ENCODE peak calls at places on chromosomes 7 and 10, in nine cellular contexts. H, O, S, M, Q, D, J, Z and F are unnamed samples.

GRCh38 chr7:11529382-11529781 is 302.6 kb downstream of the THSD7A start:
- DNase-seq in Z (no peak), Q (no peak), M (no peak), D (no peak), S (no peak), J (no peak), H (no peak), O (no peak), F (no peak)

GRCh38 chr7:144391823-144392255 is 11.7 kb downstream of the NOBOX start:
- DNase-seq in O (no peak), Q (peak), M (peak), S (peak), Z (peak), H (peak), D (no peak), J (no peak), F (no peak)

GRCh38 chr10:119268871-119269506 is 61.6 kb downstream of the GRK5 start:
- DNase-seq in Z (no peak), S (no peak), O (no peak), D (peak), M (peak), H (no peak), Q (no peak), J (no peak), F (no peak)

GRCh38 chr10:110637558-110638053 is 6.5 kb upstream of the RBM20 start:
- DNase-seq in Q (no peak), S (no peak), Z (no peak), O (no peak), H (no peak), J (no peak), D (no peak), M (no peak), F (no peak)

GRCh38 chr7:36474283-36475010 is 84.8 kb downstream of the ANLN start:
- DNase-seq in O (no peak), S (peak), J (no peak), D (no peak), M (peak), H (no peak), Q (no peak), Z (peak), F (no peak)

GRCh38 chr7:132424821-132425739 is 151.2 kb downstream of the PLXNA4 start:
- DNase-seq in Q (no peak), J (no peak), H (no peak), O (no peak), D (no peak), Z (no peak), S (no peak), M (no peak), F (no peak)

GRCh38 chr10:128534686-128535085 is 408.5 kb upstream of the MKI67 start:
- DNase-seq in M (no peak), Z (no peak), D (no peak), O (no peak), H (no peak), Q (no peak), S (no peak), J (no peak), F (no peak)

GRCh38 chr7:155456772-155457543 is 971 bp upstream of the EN2 start:
- DNase-seq in S (peak), Z (peak), H (peak), M (peak), J (peak), Q (peak), D (peak), O (no peak), F (no peak)

GRCh38 chr7:127391591-127392181 is 822 bp downstream of the ZNF800 start:
- DNase-seq in Q (no peak), Z (peak), O (peak), H (peak), M (peak), D (no peak), J (peak), S (peak), F (no peak)

GRCh38 chr7:37095122-37095521 is 353.5 kb downstream of the ELMO1 start:
- DNase-seq in M (no peak), Q (no peak), D (no peak), H (no peak), O (no peak), J (no peak), Z (peak), S (no peak), F (no peak)

GRCh38 chr10:126854726-126855125 is 50.5 kb upstream of the DOCK1 start:
- DNase-seq in J (no peak), D (no peak), Z (no peak), S (no peak), M (no peak), O (no peak), Q (no peak), H (no peak), F (no peak)

GRCh38 chr7:104794154-104794553 is 219.9 kb upstream of the KMT2E start:
- DNase-seq in D (no peak), J (no peak), Z (peak), M (no peak), S (no peak), Q (no peak), H (no peak), O (no peak), F (no peak)

GRCh38 chr7:51133992-51134391 is 182.6 kb downstream of the COBL start:
- DNase-seq in Q (no peak), M (no peak), O (no peak), J (no peak), H (no peak), D (no peak), Z (no peak), S (no peak), F (no peak)

GRCh38 chr7:126227055-126227454 is 1025.7 kb downstream of the GRM8 start:
- DNase-seq in J (no peak), M (no peak), O (no peak), Q (no peak), Z (no peak), S (no peak), H (no peak), D (no peak), F (no peak)

GRCh38 chr10:31929260-31929985 is 792 bp upstream of the ARHGAP12 start:
- DNase-seq in O (no peak), D (peak), J (peak), S (peak), Q (peak), H (peak), Z (peak), M (peak), F (no peak)

GRCh38 chr10:18665815-18666558 is 6.8 kb downstream of the ARL5B start:
- DNase-seq in Q (no peak), Z (no peak), D (no peak), M (no peak), H (no peak), J (no peak), O (no peak), S (peak), F (no peak)

GRCh38 chr10:117900280-117900679 is 146.5 kb downstream of the RAB11FIP2 start:
- DNase-seq in Q (no peak), O (no peak), J (no peak), D (no peak), S (no peak), M (no peak), Z (no peak), H (no peak), F (no peak)

GRCh38 chr7:70148997-70149396 is 550.7 kb downstream of the AUTS2 start:
- DNase-seq in Z (no peak), M (no peak), Q (no peak), J (no peak), O (no peak), D (no peak), S (no peak), H (no peak), F (no peak)

GRCh38 chr7:91249506-91250233 is 14.6 kb upstream of the FZD1 start:
- DNase-seq in S (peak), D (no peak), Q (no peak), M (no peak), J (no peak), H (peak), O (no peak), Z (peak), F (peak)

GRCh38 chr10:78382047-78382446 is 348.4 kb downstream of the RPS24 start:
- DNase-seq in D (no peak), S (no peak), Z (no peak), Q (no peak), H (no peak), J (no peak), M (no peak), O (no peak), F (no peak)

GRCh38 chr10:97037365-97038361 is 148.1 kb downstream of the SLIT1 start:
- DNase-seq in O (no peak), Q (peak), M (peak), J (peak), Z (peak), D (peak), H (peak), S (peak), F (peak)

GRCh38 chr7:29684787-29685650 is 121.3 kb upstream of the WIPF3 start:
- DNase-seq in J (peak), Z (peak), D (peak), S (peak), Q (peak), M (peak), O (no peak), H (peak), F (no peak)

GRCh38 chr7:31373337-31374289 is 33.1 kb upstream of the NEUROD6 start:
- DNase-seq in D (no peak), H (peak), Z (peak), M (peak), O (no peak), S (peak), Q (no peak), J (no peak), F (peak)
- H3K4me3 ChIP-seq in D (no peak), H (no peak), Z (no peak), M (no peak), O (no peak), S (no peak), Q (no peak), J (no peak), F (no peak)

DNA sequence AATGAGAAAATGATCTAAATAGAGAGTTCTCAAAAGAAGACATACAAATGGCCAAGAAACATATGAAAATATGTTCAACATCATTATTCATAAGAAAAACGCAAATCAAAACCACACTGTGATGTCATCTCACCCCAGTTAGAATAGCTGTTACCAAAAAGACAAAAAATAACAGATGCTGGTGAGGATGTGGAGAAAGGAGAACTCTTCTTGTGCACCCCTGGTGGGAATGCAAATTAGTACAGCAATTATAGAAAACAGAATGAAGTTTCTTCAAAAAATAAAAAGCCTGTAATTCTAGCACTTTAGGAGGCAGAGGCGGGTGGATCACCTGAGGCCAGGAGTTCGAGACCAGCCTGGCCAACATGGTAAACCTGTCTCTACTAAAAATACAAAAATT is 199.3 kb downstream of the PARD3 start:
- DNase-seq in H (no peak), O (no peak), D (no peak), Q (no peak), M (no peak), Z (no peak), S (peak), J (no peak), F (no peak)
- TF ChIP-seq CTCF in H (no peak), O (no peak), D (no peak), Q (no peak), M (no peak), Z (no peak), S (no peak), J (no peak), F (no peak)

DNA sequence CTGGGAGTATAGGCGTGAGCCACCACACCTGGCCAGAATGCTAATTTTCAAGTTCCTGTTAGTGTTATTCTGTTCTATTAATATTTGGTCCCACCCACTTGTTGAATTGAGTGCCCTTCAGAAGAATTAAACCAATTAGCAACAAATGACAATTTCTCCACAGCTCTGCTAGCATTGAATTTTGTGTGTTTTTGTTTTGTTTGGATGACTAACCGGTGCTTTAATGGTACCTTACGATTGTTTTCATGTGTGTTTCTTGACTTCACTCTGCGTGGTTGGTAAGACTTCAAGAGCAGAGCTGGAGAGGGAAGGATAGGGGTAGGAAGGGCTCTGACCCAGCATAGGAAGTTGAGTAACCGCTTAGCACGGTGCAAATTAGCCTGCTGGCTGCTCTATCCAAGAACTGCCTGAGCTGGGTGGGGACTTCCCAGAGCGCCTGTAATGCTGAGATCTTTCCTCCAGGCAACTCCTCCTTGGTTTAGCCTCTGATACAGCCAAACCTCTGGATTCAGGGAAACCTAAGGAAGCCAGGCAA is 4.6 kb downstream of the ARPC1B start:
- DNase-seq in O (no peak), H (no peak), Z (peak), D (no peak), Q (peak), M (peak), J (no peak), S (peak), F (peak)
- H3K4me3 ChIP-seq in O (peak), H (no peak), Z (no peak), D (no peak), Q (peak), M (peak), J (no peak), S (no peak), F (no peak)

GRCh38 chr7:82044497-82045080 is 274.7 kb upstream of the HGF start:
- DNase-seq in J (no peak), Z (peak), Q (no peak), O (no peak), H (peak), M (peak), D (peak), S (peak), F (no peak)
- TF ChIP-seq CTCF in J (peak), Z (peak), Q (peak), O (peak), H (peak), M (peak), D (peak), S (peak), F (peak)

DNA sequence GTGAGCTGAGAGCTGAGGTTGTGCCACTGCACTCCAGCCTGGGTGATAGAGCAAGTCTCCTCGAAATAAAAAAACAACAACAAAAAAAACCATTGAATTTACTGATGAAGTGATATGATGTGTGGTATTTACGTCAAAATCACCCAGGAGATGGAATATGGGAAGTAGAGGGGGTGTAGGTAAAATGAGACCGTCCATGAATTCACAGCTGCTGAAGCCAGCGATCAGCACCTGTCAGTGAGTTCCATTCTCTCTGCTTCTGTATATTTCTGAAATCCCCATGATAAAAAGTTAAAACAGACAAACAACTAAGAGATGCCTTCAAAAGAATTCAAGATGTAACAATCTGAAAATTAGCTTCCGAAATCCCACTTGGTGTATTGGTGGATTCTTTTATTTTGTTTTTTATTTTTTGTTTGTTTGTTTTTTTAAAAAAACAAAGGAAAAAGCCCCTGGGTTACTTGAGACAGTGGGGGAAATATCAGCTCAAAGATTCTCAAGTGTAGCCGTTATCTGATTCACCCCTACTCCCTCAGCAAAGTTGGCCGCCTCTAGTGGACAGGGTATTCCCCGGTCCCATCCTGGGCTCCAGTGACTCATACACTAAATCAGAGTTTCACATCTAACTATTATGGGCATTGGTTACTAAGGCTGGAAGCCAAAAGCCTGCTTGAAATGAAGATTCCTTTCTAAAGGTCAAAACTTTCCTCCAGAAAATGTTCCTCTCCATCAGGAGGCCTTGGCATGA is 76.4 kb downstream of the MAP3K8 start:
- DNase-seq in Q (peak), M (no peak), Z (peak), S (peak), O (no peak), H (peak), D (no peak), J (no peak), F (peak)
- H3K4me3 ChIP-seq in Q (no peak), M (no peak), Z (no peak), S (no peak), O (no peak), H (no peak), D (no peak), J (no peak), F (no peak)

GRCh38 chr7:100627238-100627549 is 14.2 kb downstream of the TFR2 start:
- DNase-seq in S (no peak), M (no peak), H (no peak), O (no peak), J (peak), Z (no peak), Q (no peak), D (no peak), F (no peak)

GRCh38 chr7:100626055-100626454 is 13.7 kb downstream of the MOSPD3 start:
- DNase-seq in Q (no peak), Z (no peak), S (no peak), O (no peak), D (no peak), M (no peak), J (no peak), H (no peak), F (no peak)

GRCh38 chr7:100630066-100630465 is 11.3 kb downstream of the TFR2 start:
- DNase-seq in J (no peak), M (no peak), S (no peak), O (no peak), Q (no peak), D (no peak), Z (no peak), H (no peak), F (no peak)

GRCh38 chr7:100626530-100627237 is 14.3 kb downstream of the MOSPD3 start:
- DNase-seq in H (peak), S (peak), D (peak), O (no peak), Q (peak), J (peak), M (peak), Z (peak), F (no peak)

DNA sequence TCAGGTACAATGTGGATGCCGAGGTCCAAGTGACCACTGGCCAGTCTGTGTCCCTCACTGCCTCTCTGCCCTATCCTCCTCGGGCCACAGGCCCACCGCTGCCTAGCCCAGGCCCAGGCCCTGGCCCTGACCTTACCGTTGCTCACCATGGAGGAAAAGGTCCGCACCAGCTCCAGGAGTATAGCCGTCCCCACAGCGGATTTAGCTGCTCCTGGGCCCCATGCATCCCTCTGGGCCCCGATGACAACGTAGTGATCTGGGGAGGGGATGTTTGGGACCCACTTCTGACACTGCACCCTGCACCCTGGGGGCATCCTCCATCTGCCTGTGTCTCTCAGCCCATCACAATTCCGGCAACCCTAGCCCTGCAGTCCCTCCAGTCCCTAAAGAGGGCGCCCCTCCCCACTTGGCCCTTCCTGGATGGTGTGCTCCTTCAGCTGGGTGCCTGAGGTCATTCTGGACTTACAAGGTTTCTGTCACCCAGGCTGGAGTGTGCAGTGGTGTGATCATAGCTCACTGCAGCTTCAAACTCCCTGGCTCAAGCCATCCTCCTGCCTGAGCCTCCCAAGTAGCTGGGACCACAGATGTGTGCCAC is 12.1 kb downstream of the TFR2 start:
- DNase-seq in M (peak), O (no peak), S (no peak), H (no peak), Z (peak), J (peak), Q (no peak), D (no peak), F (no peak)
- TF ChIP-seq CTCF in M (peak), O (no peak), S (peak), H (no peak), Z (peak), J (no peak), Q (no peak), D (no peak), F (peak)

GRCh38 chr10:49300140-49300974 is 1.4 kb downstream of the C10orf71 start:
- DNase-seq in Z (no peak), H (no peak), Q (peak), M (no peak), D (no peak), S (peak), J (no peak), O (no peak), F (no peak)
- H3K4me3 ChIP-seq in Z (no peak), H (no peak), Q (no peak), M (no peak), D (no peak), S (no peak), J (no peak), O (no peak), F (no peak)

DNA sequence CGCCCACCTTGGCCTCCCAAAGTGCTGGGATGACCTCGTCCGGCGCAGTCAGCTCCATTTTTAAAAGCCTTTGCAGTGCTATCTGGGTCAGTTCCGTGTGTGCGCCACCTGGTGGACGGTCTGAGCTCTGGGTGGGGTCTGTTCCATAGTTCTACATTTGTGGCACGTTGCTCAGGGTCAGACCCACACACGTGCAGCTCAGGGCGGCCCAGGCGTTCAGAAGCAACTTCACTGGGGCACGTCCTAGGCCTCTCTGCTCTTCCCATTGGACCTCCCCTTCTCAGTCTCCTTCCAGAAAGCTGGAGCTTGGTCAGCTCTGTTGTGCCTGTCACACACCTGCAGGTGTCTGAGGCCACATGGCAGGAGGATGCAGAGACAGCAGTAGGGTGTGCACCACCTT is 137.9 kb downstream of the DNAJB6 start:
- DNase-seq in H (no peak), Z (no peak), M (peak), J (peak), Q (peak), D (no peak), S (no peak), O (no peak), F (no peak)
- TF ChIP-seq CTCF in H (no peak), Z (no peak), M (peak), J (no peak), Q (no peak), D (no peak), S (no peak), O (no peak), F (peak)

GRCh38 chr7:2613926-2614613 is 17.7 kb upstream of the TTYH3 start:
- DNase-seq in M (peak), J (no peak), H (peak), Z (no peak), Q (peak), O (no peak), D (no peak), S (no peak), F (no peak)
- H3K4me3 ChIP-seq in M (peak), J (no peak), H (no peak), Z (no peak), Q (peak), O (no peak), D (peak), S (peak), F (no peak)